ENCODE peak calls at places on chromosome 19, in nine cellular contexts. One of them, this sample, is unnamed.
A peak's percentile ranks its signal among the peaks of the same experiment; 100 is the strongest.

GRCh38 chr19:40754611-40755247 is 3.7 kb downstream of the SNRPA start:
- DNase-seq in pancreas: no peak
- DNase-seq in brain microvascular endothelial cell: no peak
- DNase-seq in GM12878: no peak
- DNase-seq in lower lobe of right lung: no peak
- DNase-seq in ascending aorta: no peak
- DNase-seq in tibial artery: no peak
- DNase-seq in heart left ventricle: no peak
- DNase-seq in stomach: peak; percentile 60
- DNase-seq in this sample: no peak

GRCh38 chr19:33008738-33009137 is 36.7 kb downstream of the FAAP24 start:
- DNase-seq in pancreas: no peak
- DNase-seq in brain microvascular endothelial cell: no peak
- DNase-seq in GM12878: no peak
- DNase-seq in lower lobe of right lung: no peak
- DNase-seq in ascending aorta: no peak
- DNase-seq in tibial artery: no peak
- DNase-seq in heart left ventricle: no peak
- DNase-seq in stomach: no peak
- DNase-seq in this sample: no peak

GRCh38 chr19:49560358-49560900 is 19.9 kb downstream of the NOSIP start:
- DNase-seq in pancreas: no peak
- DNase-seq in brain microvascular endothelial cell: no peak
- DNase-seq in GM12878: no peak
- DNase-seq in lower lobe of right lung: no peak
- DNase-seq in ascending aorta: no peak
- DNase-seq in tibial artery: peak; percentile 46
- DNase-seq in heart left ventricle: no peak
- DNase-seq in stomach: no peak
- DNase-seq in this sample: no peak

GRCh38 chr19:33000510-33000909 is 28.5 kb downstream of the FAAP24 start:
- DNase-seq in pancreas: no peak
- DNase-seq in brain microvascular endothelial cell: no peak
- DNase-seq in GM12878: no peak
- DNase-seq in lower lobe of right lung: no peak
- DNase-seq in ascending aorta: no peak
- DNase-seq in tibial artery: no peak
- DNase-seq in heart left ventricle: no peak
- DNase-seq in stomach: no peak
- DNase-seq in this sample: no peak

GRCh38 chr19:1783874-1784273 is 28.2 kb downstream of the ATP8B3 start:
- DNase-seq in pancreas: no peak
- DNase-seq in brain microvascular endothelial cell: no peak
- DNase-seq in GM12878: no peak
- DNase-seq in lower lobe of right lung: no peak
- DNase-seq in ascending aorta: no peak
- DNase-seq in tibial artery: no peak
- DNase-seq in heart left ventricle: no peak
- DNase-seq in stomach: no peak
- DNase-seq in this sample: no peak

GRCh38 chr19:4591296-4591695 is 31.8 kb upstream of the SEMA6B start:
- DNase-seq in pancreas: no peak
- DNase-seq in brain microvascular endothelial cell: no peak
- DNase-seq in GM12878: no peak
- DNase-seq in lower lobe of right lung: no peak
- DNase-seq in ascending aorta: no peak
- DNase-seq in tibial artery: no peak
- DNase-seq in heart left ventricle: no peak
- DNase-seq in stomach: no peak
- DNase-seq in this sample: no peak

GRCh38 chr19:3471954-3472655 is 8.2 kb downstream of the SMIM24 start:
- DNase-seq in pancreas: peak; percentile 81
- DNase-seq in brain microvascular endothelial cell: no peak
- DNase-seq in GM12878: no peak
- DNase-seq in lower lobe of right lung: no peak
- DNase-seq in ascending aorta: no peak
- DNase-seq in tibial artery: no peak
- DNase-seq in heart left ventricle: no peak
- DNase-seq in stomach: peak; percentile 42
- DNase-seq in this sample: peak; percentile 34

GRCh38 chr19:19550454-19550842 is 12.4 kb downstream of the CILP2 start:
- DNase-seq in pancreas: no peak
- DNase-seq in brain microvascular endothelial cell: no peak
- DNase-seq in GM12878: no peak
- DNase-seq in lower lobe of right lung: no peak
- DNase-seq in ascending aorta: no peak
- DNase-seq in tibial artery: no peak
- DNase-seq in heart left ventricle: no peak
- DNase-seq in stomach: no peak
- DNase-seq in this sample: no peak

GRCh38 chr19:32649751-32650150 is 25.2 kb downstream of the ANKRD27 start:
- DNase-seq in pancreas: no peak
- DNase-seq in brain microvascular endothelial cell: no peak
- DNase-seq in GM12878: no peak
- DNase-seq in lower lobe of right lung: no peak
- DNase-seq in ascending aorta: no peak
- DNase-seq in tibial artery: no peak
- DNase-seq in heart left ventricle: peak; percentile 89
- DNase-seq in stomach: no peak
- DNase-seq in this sample: peak; percentile 56

GRCh38 chr19:42252365-42253244 is 2.3 kb downstream of the ERF start:
- DNase-seq in pancreas: no peak
- DNase-seq in brain microvascular endothelial cell: no peak
- DNase-seq in GM12878: no peak
- DNase-seq in lower lobe of right lung: no peak
- DNase-seq in ascending aorta: peak; percentile 80
- DNase-seq in tibial artery: peak; percentile 70
- DNase-seq in heart left ventricle: peak; percentile 66
- DNase-seq in stomach: no peak
- DNase-seq in this sample: peak; percentile 42

GRCh38 chr19:35759697-35760096 is 1.7 kb downstream of the PROSER3 start:
- DNase-seq in pancreas: no peak
- DNase-seq in brain microvascular endothelial cell: no peak
- DNase-seq in GM12878: no peak
- DNase-seq in lower lobe of right lung: no peak
- DNase-seq in ascending aorta: no peak
- DNase-seq in tibial artery: no peak
- DNase-seq in heart left ventricle: peak; percentile 28
- DNase-seq in stomach: no peak
- DNase-seq in this sample: no peak

GRCh38 chr19:5254944-5255343 is 85.7 kb downstream of the PTPRS start:
- DNase-seq in pancreas: no peak
- DNase-seq in brain microvascular endothelial cell: no peak
- DNase-seq in GM12878: no peak
- DNase-seq in lower lobe of right lung: no peak
- DNase-seq in ascending aorta: no peak
- DNase-seq in tibial artery: no peak
- DNase-seq in heart left ventricle: no peak
- DNase-seq in stomach: no peak
- DNase-seq in this sample: no peak

GRCh38 chr19:46193678-46194077 is 35.9 kb upstream of the IGFL1 start:
- DNase-seq in pancreas: no peak
- DNase-seq in brain microvascular endothelial cell: no peak
- DNase-seq in GM12878: no peak
- DNase-seq in lower lobe of right lung: no peak
- DNase-seq in ascending aorta: no peak
- DNase-seq in tibial artery: no peak
- DNase-seq in heart left ventricle: no peak
- DNase-seq in stomach: no peak
- DNase-seq in this sample: no peak

GRCh38 chr19:17137417-17137816 is 61.8 kb downstream of the MYO9B start:
- DNase-seq in pancreas: no peak
- DNase-seq in brain microvascular endothelial cell: no peak
- DNase-seq in GM12878: no peak
- DNase-seq in lower lobe of right lung: peak; percentile 72
- DNase-seq in ascending aorta: no peak
- DNase-seq in tibial artery: no peak
- DNase-seq in heart left ventricle: peak; percentile 55
- DNase-seq in stomach: peak; percentile 55
- DNase-seq in this sample: peak; percentile 46

GRCh38 chr19:17136026-17136425 is 60.4 kb downstream of the MYO9B start:
- DNase-seq in pancreas: no peak
- DNase-seq in brain microvascular endothelial cell: no peak
- DNase-seq in GM12878: no peak
- DNase-seq in lower lobe of right lung: no peak
- DNase-seq in ascending aorta: no peak
- DNase-seq in tibial artery: no peak
- DNase-seq in heart left ventricle: no peak
- DNase-seq in stomach: no peak
- DNase-seq in this sample: no peak

GRCh38 chr19:17138937-17139598 is 63.5 kb downstream of the MYO9B start:
- DNase-seq in pancreas: peak; percentile 67
- DNase-seq in brain microvascular endothelial cell: no peak
- DNase-seq in GM12878: no peak
- DNase-seq in lower lobe of right lung: peak; percentile 80
- DNase-seq in ascending aorta: no peak
- DNase-seq in tibial artery: no peak
- DNase-seq in heart left ventricle: peak; percentile 85
- DNase-seq in stomach: peak; percentile 82
- DNase-seq in this sample: peak; percentile 78

DNA sequence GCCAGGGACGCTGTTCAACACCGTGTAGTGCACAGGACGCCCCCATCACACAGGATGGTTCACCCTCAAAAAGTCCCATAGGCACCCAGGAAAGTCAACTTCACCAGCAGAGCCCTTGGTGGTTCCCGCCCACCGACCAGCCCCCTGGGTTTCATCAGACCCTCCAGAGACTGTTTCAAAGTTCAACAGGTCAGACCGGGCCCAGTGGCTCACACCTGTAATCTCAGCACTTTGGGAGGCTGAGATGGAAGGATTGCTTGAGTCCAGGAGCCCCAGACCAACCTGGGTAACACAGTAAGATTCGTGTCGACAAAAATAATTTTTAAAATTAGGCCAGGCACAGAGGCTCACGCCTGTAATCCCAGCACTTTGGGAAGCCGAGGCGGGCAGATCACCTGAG is 61.0 kb downstream of the MYO9B start:
- DNase-seq in pancreas: no peak
- DNase-seq in brain microvascular endothelial cell: no peak
- DNase-seq in GM12878: no peak
- DNase-seq in lower lobe of right lung: no peak
- DNase-seq in ascending aorta: no peak
- DNase-seq in tibial artery: no peak
- DNase-seq in heart left ventricle: no peak
- DNase-seq in stomach: no peak
- DNase-seq in this sample: no peak
- H3K27ac ChIP-seq in pancreas: no peak overlapping the region
- H3K27ac ChIP-seq in brain microvascular endothelial cell: no peak overlapping the region
- H3K27ac ChIP-seq in GM12878: no peak overlapping the region
- H3K27ac ChIP-seq in lower lobe of right lung: peak overlapping the region; percentile 92
- H3K27ac ChIP-seq in ascending aorta: peak overlapping the region; percentile 94
- H3K27ac ChIP-seq in tibial artery: peak overlapping the region; percentile 96
- H3K27ac ChIP-seq in heart left ventricle: peak overlapping the region; percentile 96
- H3K27ac ChIP-seq in stomach: peak overlapping the region; percentile 94
- H3K27ac ChIP-seq in this sample: peak overlapping the region; percentile 99

DNA sequence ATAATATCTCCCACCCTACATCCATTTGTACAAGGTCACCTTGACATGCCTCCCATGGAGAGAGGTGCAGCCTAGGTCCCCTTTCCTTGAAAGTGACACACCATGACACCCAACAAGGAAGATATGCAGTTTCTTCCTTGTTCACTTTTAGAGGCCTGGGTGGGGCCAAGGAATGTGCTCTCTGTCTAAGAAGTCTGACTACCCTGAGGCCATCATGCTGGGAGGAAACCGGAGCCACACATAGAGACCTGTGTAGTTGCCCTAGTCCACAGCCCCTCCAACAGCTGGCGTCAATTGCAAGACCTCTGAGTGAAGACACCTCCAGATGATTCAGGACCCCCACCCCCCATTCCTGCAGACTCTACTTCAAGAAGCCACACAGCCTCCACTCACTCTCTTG is 11.0 kb downstream of the SYDE1 start:
- DNase-seq in pancreas: no peak
- DNase-seq in brain microvascular endothelial cell: no peak
- DNase-seq in GM12878: no peak
- DNase-seq in lower lobe of right lung: no peak
- DNase-seq in ascending aorta: no peak
- DNase-seq in tibial artery: no peak
- DNase-seq in heart left ventricle: no peak
- DNase-seq in stomach: no peak
- DNase-seq in this sample: no peak
- H3K4me3 ChIP-seq in pancreas: no peak overlapping the region
- H3K4me3 ChIP-seq in brain microvascular endothelial cell: no peak overlapping the region
- H3K4me3 ChIP-seq in GM12878: no peak overlapping the region
- H3K4me3 ChIP-seq in lower lobe of right lung: no peak overlapping the region
- H3K4me3 ChIP-seq in ascending aorta: no peak overlapping the region
- H3K4me3 ChIP-seq in tibial artery: no peak overlapping the region
- H3K4me3 ChIP-seq in heart left ventricle: no peak overlapping the region
- H3K4me3 ChIP-seq in stomach: no peak overlapping the region
- H3K4me3 ChIP-seq in this sample: no peak overlapping the region

GRCh38 chr19:7013678-7014077 is 7.6 kb downstream of the MBD3L2B start:
- DNase-seq in pancreas: no peak
- DNase-seq in brain microvascular endothelial cell: peak; percentile 13
- DNase-seq in GM12878: peak; percentile 68
- DNase-seq in lower lobe of right lung: no peak
- DNase-seq in ascending aorta: no peak
- DNase-seq in tibial artery: no peak
- DNase-seq in heart left ventricle: no peak
- DNase-seq in stomach: no peak
- DNase-seq in this sample: no peak
- TF ChIP-seq CTCF in pancreas: no peak
- TF ChIP-seq CTCF in brain microvascular endothelial cell: no peak
- TF ChIP-seq CTCF in GM12878: no peak
- TF ChIP-seq CTCF in lower lobe of right lung: no peak
- TF ChIP-seq CTCF in ascending aorta: no peak
- TF ChIP-seq CTCF in tibial artery: no peak
- TF ChIP-seq CTCF in heart left ventricle: no peak
- TF ChIP-seq CTCF in stomach: no peak
- TF ChIP-seq CTCF in this sample: no peak

GRCh38 chr19:10553943-10554381 is 10.3 kb downstream of the ATG4D start:
- DNase-seq in pancreas: peak; percentile 51
- DNase-seq in brain microvascular endothelial cell: no peak
- DNase-seq in GM12878: peak; percentile 55
- DNase-seq in lower lobe of right lung: no peak
- DNase-seq in ascending aorta: no peak
- DNase-seq in tibial artery: no peak
- DNase-seq in heart left ventricle: no peak
- DNase-seq in stomach: peak; percentile 29
- DNase-seq in this sample: no peak

GRCh38 chr19:10555613-10555979 is 10.2 kb downstream of the KRI1 start:
- DNase-seq in pancreas: no peak
- DNase-seq in brain microvascular endothelial cell: no peak
- DNase-seq in GM12878: no peak
- DNase-seq in lower lobe of right lung: no peak
- DNase-seq in ascending aorta: no peak
- DNase-seq in tibial artery: no peak
- DNase-seq in heart left ventricle: no peak
- DNase-seq in stomach: no peak
- DNase-seq in this sample: no peak

GRCh38 chr19:10552596-10553053 is 8.9 kb downstream of the ATG4D start:
- DNase-seq in pancreas: no peak
- DNase-seq in brain microvascular endothelial cell: no peak
- DNase-seq in GM12878: no peak
- DNase-seq in lower lobe of right lung: no peak
- DNase-seq in ascending aorta: no peak
- DNase-seq in tibial artery: no peak
- DNase-seq in heart left ventricle: no peak
- DNase-seq in stomach: no peak
- DNase-seq in this sample: no peak

GRCh38 chr19:10553087-10553667 is 9.5 kb downstream of the ATG4D start:
- DNase-seq in pancreas: peak; percentile 53
- DNase-seq in brain microvascular endothelial cell: no peak
- DNase-seq in GM12878: no peak
- DNase-seq in lower lobe of right lung: no peak
- DNase-seq in ascending aorta: no peak
- DNase-seq in tibial artery: no peak
- DNase-seq in heart left ventricle: no peak
- DNase-seq in stomach: no peak
- DNase-seq in this sample: no peak

GRCh38 chr19:10554760-10555612 is 10.8 kb downstream of the KRI1 start:
- DNase-seq in pancreas: no peak
- DNase-seq in brain microvascular endothelial cell: no peak
- DNase-seq in GM12878: no peak
- DNase-seq in lower lobe of right lung: no peak
- DNase-seq in ascending aorta: no peak
- DNase-seq in tibial artery: no peak
- DNase-seq in heart left ventricle: no peak
- DNase-seq in stomach: no peak
- DNase-seq in this sample: no peak
- H3K27ac ChIP-seq in pancreas: no peak overlapping the region
- H3K27ac ChIP-seq in brain microvascular endothelial cell: no peak overlapping the region
- H3K27ac ChIP-seq in GM12878: peak overlapping the region; percentile 65
- H3K27ac ChIP-seq in lower lobe of right lung: no peak overlapping the region
- H3K27ac ChIP-seq in ascending aorta: no peak overlapping the region
- H3K27ac ChIP-seq in tibial artery: no peak overlapping the region
- H3K27ac ChIP-seq in heart left ventricle: no peak overlapping the region
- H3K27ac ChIP-seq in stomach: no peak overlapping the region
- H3K27ac ChIP-seq in this sample: no peak overlapping the region